ENCODE peak calls at places on chromosomes 16 and 17, in four cellular contexts. Z is natural killer cell, K is coronary artery, B is RWPE2. U is an unnamed sample.

GRCh38 chr17:57662021-57662420 is 83.1 kb downstream of the CCDC182 start:
- DNase-seq in K (no peak), Z (no peak), B (no peak), U (no peak)

GRCh38 chr17:31283841-31284240 is 13.2 kb downstream of the OMG start:
- DNase-seq in B (no peak), Z (no peak), K (no peak), U (no peak)

GRCh38 chr16:90015586-90016338 is 3.5 kb downstream of the DBNDD1 start:
- DNase-seq in B (no peak), K (no peak), Z (no peak), U (no peak)

GRCh38 chr17:73387746-73388577 is 76.2 kb upstream of the CDC42EP4 start:
- DNase-seq in B (no peak), Z (no peak), K (no peak), U (no peak)

GRCh38 chr17:54992797-54993639 is 24.5 kb downstream of the STXBP4 start:
- DNase-seq in K (no peak), Z (no peak), B (no peak), U (no peak)

GRCh38 chr17:27351741-27352140 is 57.8 kb downstream of the WSB1 start:
- DNase-seq in Z (no peak), B (no peak), K (no peak), U (no peak)

GRCh38 chr17:77127735-77128361 is 12.9 kb upstream of the SEC14L1 start:
- DNase-seq in Z (peak; percentile 65), K (no peak), B (no peak), U (no peak)

GRCh38 chr17:10754861-10755591 is 25.2 kb upstream of the TMEM220 start:
- DNase-seq in B (no peak), K (no peak), Z (no peak), U (no peak)

GRCh38 chr16:49439676-49440075 is 66.1 kb downstream of the C16orf78 start:
- DNase-seq in B (peak; percentile 20), Z (no peak), K (no peak), U (no peak)

GRCh38 chr17:61500287-61500686 is 48.1 kb downstream of the TBX4 start:
- DNase-seq in Z (no peak), K (no peak), B (no peak), U (no peak)

GRCh38 chr17:77470800-77471733 is 330.3 kb downstream of the SEC14L1 start:
- DNase-seq in Z (no peak), B (peak; percentile 70), K (no peak), U (no peak)

GRCh38 chr16:48075398-48075797 is 80.4 kb downstream of the ABCC12 start:
- DNase-seq in K (no peak), Z (no peak), B (no peak), U (no peak)

GRCh38 chr16:49890876-49891275 is 35.0 kb upstream of the ZNF423 start:
- DNase-seq in Z (no peak), B (no peak), K (no peak), U (no peak)

GRCh38 chr17:2089021-2089422 is 34.1 kb downstream of the HIC1 start:
- DNase-seq in K (no peak), Z (no peak), B (no peak), U (no peak)

GRCh38 chr17:2093349-2093748 is 38.4 kb downstream of the HIC1 start:
- DNase-seq in Z (no peak), B (no peak), K (no peak), U (no peak)

GRCh38 chr17:2090210-2090641 is 35.3 kb downstream of the HIC1 start:
- DNase-seq in K (no peak), B (no peak), Z (no peak), U (no peak)

GRCh38 chr17:2092253-2092652 is 37.4 kb downstream of the HIC1 start:
- DNase-seq in B (no peak), K (no peak), Z (no peak), U (no peak)

DNA sequence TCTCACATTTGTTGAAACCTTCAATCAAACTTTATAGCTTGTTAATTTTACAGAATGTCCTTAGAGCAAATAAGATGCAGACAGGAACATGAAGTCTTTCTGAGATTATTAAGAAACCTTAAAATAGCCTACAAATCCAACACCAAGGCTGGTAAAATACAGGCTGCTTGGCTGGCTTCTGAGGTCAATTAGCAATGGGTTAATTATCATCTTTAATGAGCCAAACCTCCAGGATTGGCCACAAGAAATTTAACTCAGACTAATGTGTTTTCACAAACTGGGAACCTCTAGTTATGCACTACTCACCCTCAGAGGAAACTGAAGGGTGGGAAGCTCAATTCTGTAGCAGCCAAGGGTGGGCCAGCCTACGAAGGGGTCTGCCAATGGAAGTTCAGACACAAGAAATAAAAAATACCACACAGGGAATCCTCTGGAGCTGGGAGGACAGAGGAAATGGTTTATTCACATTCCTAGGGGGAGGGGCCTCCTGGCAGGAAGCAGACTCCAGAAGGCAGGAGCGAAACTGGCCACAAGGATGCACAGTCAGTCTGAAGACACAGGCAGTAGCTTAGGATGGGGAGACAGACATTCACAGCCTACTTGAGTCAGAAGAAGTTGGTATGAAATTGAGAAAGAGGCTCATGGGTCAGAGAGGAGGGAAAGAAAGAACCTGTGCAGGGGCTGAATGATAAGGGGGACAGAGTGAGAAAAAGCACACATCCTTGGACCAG is 36.1 kb downstream of the HIC1 start:
- DNase-seq in Z (no peak), K (no peak), B (no peak), U (no peak)
- TF ChIP-seq CTCF in Z (no peak), K (no peak), B (peak; percentile 20), U (peak; percentile 56)

GRCh38 chr17:32849879-32850278 is 27.0 kb downstream of the MYO1D start:
- DNase-seq in B (no peak), Z (no peak), K (no peak), U (no peak)

GRCh38 chr17:32854177-32854576 is 22.7 kb downstream of the MYO1D start:
- DNase-seq in B (no peak), Z (no peak), K (no peak), U (no peak)

GRCh38 chr17:32855620-32856019 is 21.3 kb downstream of the MYO1D start:
- DNase-seq in Z (no peak), K (no peak), B (no peak), U (no peak)

GRCh38 chr17:32852811-32853210 is 24.1 kb downstream of the MYO1D start:
- DNase-seq in Z (no peak), K (no peak), B (no peak), U (no peak)

GRCh38 chr17:32854834-32855389 is 22.0 kb downstream of the MYO1D start:
- DNase-seq in K (no peak), B (no peak), Z (no peak), U (no peak)
- TF ChIP-seq CTCF in K (no peak), B (peak; percentile 15), Z (peak; percentile 27), U (no peak)

GRCh38 chr16:66849543-66849942 is 5.3 kb downstream of the CA7 start:
- DNase-seq in Z (no peak), B (peak; percentile 38), K (no peak), U (no peak)
- TF ChIP-seq CTCF in Z (no peak), B (peak; percentile 13), K (no peak), U (no peak)

DNA sequence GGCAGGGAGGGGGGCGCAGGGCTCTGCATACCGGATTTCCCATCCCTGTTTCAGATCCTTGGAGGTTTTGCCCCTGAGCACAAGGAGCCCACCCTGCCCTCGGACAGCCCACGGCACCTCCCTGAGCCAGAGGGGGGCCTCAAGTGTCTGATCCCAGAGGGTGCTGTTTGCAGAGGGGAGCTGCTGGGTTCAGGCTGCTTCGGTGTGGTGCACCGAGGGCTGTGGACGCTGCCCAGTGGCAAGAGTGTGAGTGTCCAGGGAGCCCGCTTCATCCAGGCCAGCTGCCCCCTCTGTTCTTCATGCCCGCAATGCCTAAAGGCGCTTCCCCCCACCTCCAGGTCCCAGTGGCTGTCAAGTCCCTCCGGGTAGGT is 2.5 kb downstream of the TNK1 start:
- DNase-seq in Z (no peak), K (no peak), B (no peak), U (no peak)
- TF ChIP-seq CTCF in Z (no peak), K (no peak), B (no peak), U (no peak)

GRCh38 chr17:40859536-40859935 is 7.5 kb downstream of the KRT12 start:
- DNase-seq in B (no peak), K (no peak), Z (no peak), U (no peak)

GRCh38 chr17:40857535-40857934 is 9.5 kb downstream of the KRT12 start:
- DNase-seq in K (no peak), B (no peak), Z (no peak), U (no peak)

GRCh38 chr17:40866838-40867237 is at the start of gene KRT12:
- DNase-seq in K (no peak), Z (no peak), B (no peak), U (no peak)

GRCh38 chr17:40864661-40865380 is 2.2 kb downstream of the KRT12 start:
- DNase-seq in K (no peak), Z (no peak), B (no peak), U (no peak)

GRCh38 chr17:40862985-40863733 is 3.9 kb downstream of the KRT12 start:
- DNase-seq in K (no peak), B (no peak), Z (no peak), U (no peak)
- TF ChIP-seq CTCF in K (no peak), B (no peak), Z (no peak), U (peak; percentile 27)

GRCh38 chr17:68351395-68351794 is 60.1 kb downstream of the ARSG start:
- DNase-seq in K (no peak), B (no peak), Z (no peak), U (no peak)
- TF ChIP-seq CTCF in K (no peak), B (peak; percentile 12), Z (no peak), U (no peak)

U was measured in osteocyte.